ENCODE peak calls at places on chromosome 1, in four cellular contexts. K is NCI-H2107; N is T47D; X is stimulated activated CD4-positive, alpha-beta T cell treated with anti-CD3 and anti-CD28 coated beads, Interleukin-15, amount 100 ng/mL, for 24 hours. B is an unnamed sample.

GRCh38 chr1:194151056-194151455 is 964.6 kb upstream of the B3GALT2 start:
- DNase-seq in K (no peak), N (no peak), X (no peak), B (no peak)

GRCh38 chr1:149849246-149849946 is 50.0 kb upstream of the BOLA1 start:
- DNase-seq in K (no peak), N (no peak), X (no peak), B (no peak)

GRCh38 chr1:216535059-216535458 is 111.8 kb upstream of the USH2A start:
- DNase-seq in K (no peak), N (no peak), X (no peak), B (no peak)

GRCh38 chr1:191695865-191696264 is 462.4 kb upstream of the RGS18 start:
- DNase-seq in K (no peak), N (no peak), X (no peak), B (no peak)

GRCh38 chr1:203274603-203275381 is 30.5 kb upstream of the BTG2 start:
- DNase-seq in K (no peak), N (no peak), X (no peak), B (no peak)

GRCh38 chr1:65525297-65526048 is 105.0 kb downstream of the LEPR start:
- DNase-seq in K (no peak), N (no peak), X (peak), B (peak)

GRCh38 chr1:41073971-41074370 is 52.4 kb upstream of the SLFNL1 start:
- DNase-seq in K (no peak), N (no peak), X (no peak), B (no peak)

GRCh38 chr1:94061513-94062443 is 59.2 kb downstream of the ABCA4 start:
- DNase-seq in K (no peak), N (peak), X (peak), B (peak)

GRCh38 chr1:24926596-24927249 is 3.4 kb downstream of the RUNX3 start:
- DNase-seq in K (no peak), N (peak), X (no peak), B (no peak)

GRCh38 chr1:245124644-245125043 is 30.1 kb upstream of the KIF26B start:
- DNase-seq in K (no peak), N (no peak), X (no peak), B (no peak)

GRCh38 chr1:202656951-202657646 is 53.2 kb downstream of the SYT2 start:
- DNase-seq in K (no peak), N (peak), X (no peak), B (no peak)

GRCh38 chr1:2166254-2166653 is 28.3 kb downstream of the FAAP20 start:
- DNase-seq in K (no peak), N (peak), X (no peak), B (no peak)

GRCh38 chr1:182608850-182609610 is 4.8 kb upstream of the RGS16 start:
- DNase-seq in K (no peak), N (no peak), X (no peak), B (no peak)

GRCh38 chr1:23567996-23568607 is 8.8 kb upstream of the ID3 start:
- DNase-seq in K (no peak), N (no peak), X (no peak), B (peak)

GRCh38 chr1:85998105-85998504 is 158.5 kb downstream of the COL24A1 start:
- DNase-seq in K (no peak), N (no peak), X (no peak), B (no peak)

GRCh38 chr1:40668769-40669525 is 3.5 kb upstream of the RIMS3 start:
- DNase-seq in K (peak), N (peak), X (peak), B (peak)

GRCh38 chr1:46592846-46593245 is 11.2 kb downstream of the MKNK1 start:
- DNase-seq in K (no peak), N (no peak), X (no peak), B (no peak)

GRCh38 chr1:50570064-50570463 is 146.8 kb upstream of the DMRTA2 start:
- DNase-seq in K (no peak), N (no peak), X (no peak), B (no peak)

GRCh38 chr1:50637460-50637859 is 214.2 kb upstream of the DMRTA2 start:
- DNase-seq in K (no peak), N (no peak), X (no peak), B (no peak)

GRCh38 chr1:214658785-214659184 is 55.8 kb downstream of the CENPF start:
- DNase-seq in K (no peak), N (peak), X (no peak), B (no peak)

GRCh38 chr1:193348126-193349045 is 162.0 kb upstream of the B3GALT2 start:
- DNase-seq in K (no peak), N (no peak), X (no peak), B (no peak)

GRCh38 chr1:200452850-200453543 is 43.2 kb upstream of the ZNF281 start:
- DNase-seq in K (no peak), N (no peak), X (no peak), B (no peak)

GRCh38 chr1:110118636-110119396 is 6.6 kb downstream of the UBL4B start:
- DNase-seq in K (no peak), N (peak), X (peak), B (no peak)

GRCh38 chr1:5647226-5647625 is 345.0 kb downstream of the NPHP4 start:
- DNase-seq in K (no peak), N (no peak), X (no peak), B (no peak)

GRCh38 chr1:66294692-66295384 is 239.1 kb upstream of the SGIP1 start:
- DNase-seq in K (no peak), N (no peak), X (no peak), B (no peak)

GRCh38 chr1:86382878-86383277 is 13.2 kb downstream of the ODF2L start:
- DNase-seq in K (no peak), N (no peak), X (no peak), B (no peak)

GRCh38 chr1:215599418-215599817 is 32.3 kb downstream of the KCTD3 start:
- DNase-seq in K (no peak), N (peak), X (no peak), B (no peak)

B was measured in left ventricle myocardium superior.